ENCODE peak calls at places on chromosomes 5 and 9, in eight cellular contexts. S is GM12878; Y is left cardiac atrium; V is pancreas; L is activated T-cell treated with anti-CD3 and anti-CD28 coated beads, Interleukin-2, amount 50 U/mL, for 4 hours; H is central memory CD8-positive, alpha-beta T cell; F is stimulated activated naive CD8-positive, alpha-beta T cell treated with anti-CD3 and anti-CD28 coated beads, Interleukin-15, amount 100 ng/mL, for 72 hours; Q is naive thymus-derived CD4-positive, alpha-beta T cell. T is an unnamed sample.

GRCh38 chr5:171543486-171543885 is 124.0 kb downstream of the FGF18 start:
- ATAC-seq in S (no peak), Y (no peak), V (no peak), L (no peak), H (no peak), F (no peak), Q (no peak), T (no peak)

GRCh38 chr5:77910789-77911188 is 134.7 kb upstream of the TBCA start:
- ATAC-seq in S (no peak), Y (no peak), V (no peak), L (no peak), H (no peak), F (no peak), Q (no peak), T (no peak)

GRCh38 chr5:88251048-88251711 is 17.5 kb downstream of the TMEM161B start:
- ATAC-seq in S (peak), Y (no peak), V (no peak), L (peak), H (peak), F (peak), Q (peak), T (peak)

GRCh38 chr9:122988919-122989614 is 44.4 kb upstream of the GPR21 start:
- ATAC-seq in S (no peak), Y (no peak), V (no peak), L (peak), H (peak), F (peak), Q (no peak), T (peak)

GRCh38 chr9:93592389-93593021 is 16.1 kb downstream of the PHF2 start:
- ATAC-seq in S (peak), Y (no peak), V (peak), L (no peak), H (peak), F (peak), Q (peak), T (no peak)

GRCh38 chr9:93024986-93025630 is 33.4 kb upstream of the SUSD3 start:
- ATAC-seq in S (no peak), Y (no peak), V (no peak), L (no peak), H (no peak), F (no peak), Q (no peak), T (no peak)

GRCh38 chr9:35940474-35941467 is 17.2 kb downstream of the OR2S2 start:
- ATAC-seq in S (no peak), Y (no peak), V (no peak), L (peak), H (peak), F (peak), Q (peak), T (peak)

GRCh38 chr9:37443566-37443965 is 21.1 kb downstream of the GRHPR start:
- ATAC-seq in S (no peak), Y (no peak), V (no peak), L (no peak), H (no peak), F (no peak), Q (no peak), T (no peak)

GRCh38 chr9:114123031-114123977 is 24.2 kb upstream of the KIF12 start:
- ATAC-seq in S (no peak), Y (no peak), V (no peak), L (no peak), H (no peak), F (no peak), Q (no peak), T (no peak)

GRCh38 chr5:80245986-80246781 is 9.7 kb downstream of the SERINC5 start:
- ATAC-seq in S (peak), Y (peak), V (peak), L (no peak), H (no peak), F (no peak), Q (no peak), T (peak)

GRCh38 chr5:169512385-169512784 is 71.2 kb upstream of the SPDL1 start:
- ATAC-seq in S (peak), Y (no peak), V (no peak), L (no peak), H (no peak), F (no peak), Q (no peak), T (no peak)

T was measured in activated T-helper 17 cell treated with anti-CD3 and anti-CD28 coated beads, Interleukin-2, amount 50 U/mL, for 72 hours.